ENCODE peak calls at places on chromosome 13, in six cellular contexts. W is ovary, K is K562, N is esophagus muscularis mucosa, Z is A549, X is stomach. C is an unnamed sample.

GRCh38 chr13:97141564-97142005 is 80.5 kb upstream of the MBNL2 start:
- DNase-seq in X (peak), K (peak), Z (peak), N (no peak), W (peak), C (peak)

GRCh38 chr13:41915096-41915495 is 45.8 kb downstream of the VWA8 start:
- DNase-seq in K (no peak), Z (no peak), N (no peak), X (no peak), W (no peak), C (no peak)

GRCh38 chr13:76884167-76884566 is 2.0 kb downstream of the KCTD12 start:
- DNase-seq in Z (no peak), N (no peak), K (no peak), W (peak), X (peak), C (peak)

GRCh38 chr13:31012285-31013024 is 80.0 kb downstream of the TEX26 start:
- DNase-seq in K (no peak), X (no peak), Z (no peak), N (no peak), W (no peak), C (no peak)

GRCh38 chr13:41694902-41695301 is 237.6 kb downstream of the RGCC start:
- DNase-seq in W (peak), Z (peak), N (no peak), K (no peak), X (no peak), C (peak)

GRCh38 chr13:97544041-97544765 is 110.2 kb downstream of the RAP2A start:
- DNase-seq in X (no peak), K (no peak), N (no peak), Z (no peak), W (no peak), C (no peak)

GRCh38 chr13:51257187-51257586 is 35.0 kb downstream of the FAM124A start:
- DNase-seq in W (no peak), Z (no peak), N (no peak), X (no peak), K (no peak), C (no peak)

GRCh38 chr13:86510792-86511191 is 711.6 kb upstream of the SLITRK6 start:
- DNase-seq in W (no peak), K (no peak), Z (no peak), N (no peak), X (no peak), C (no peak)

GRCh38 chr13:111485491-111486250 is 165.2 kb downstream of the TEX29 start:
- DNase-seq in W (no peak), Z (no peak), X (peak), K (no peak), N (no peak), C (no peak)
- TF ChIP-seq EP300 in W (no peak), Z (no peak), X (no peak), K (no peak), N (no peak), C (no peak)

GRCh38 chr13:112204881-112205327 is 138.0 kb downstream of the SOX1 start:
- DNase-seq in Z (no peak), K (no peak), X (no peak), N (no peak), W (no peak), C (no peak)

GRCh38 chr13:112203614-112204013 is 136.7 kb downstream of the SOX1 start:
- DNase-seq in W (no peak), K (no peak), N (no peak), Z (no peak), X (no peak), C (no peak)

GRCh38 chr13:112205990-112206389 is 139.0 kb downstream of the SOX1 start:
- DNase-seq in K (no peak), W (no peak), X (no peak), N (no peak), Z (no peak), C (no peak)

GRCh38 chr13:112202966-112203365 is 136.0 kb downstream of the SOX1 start:
- DNase-seq in N (no peak), K (no peak), W (no peak), Z (no peak), X (no peak), C (no peak)

DNA sequence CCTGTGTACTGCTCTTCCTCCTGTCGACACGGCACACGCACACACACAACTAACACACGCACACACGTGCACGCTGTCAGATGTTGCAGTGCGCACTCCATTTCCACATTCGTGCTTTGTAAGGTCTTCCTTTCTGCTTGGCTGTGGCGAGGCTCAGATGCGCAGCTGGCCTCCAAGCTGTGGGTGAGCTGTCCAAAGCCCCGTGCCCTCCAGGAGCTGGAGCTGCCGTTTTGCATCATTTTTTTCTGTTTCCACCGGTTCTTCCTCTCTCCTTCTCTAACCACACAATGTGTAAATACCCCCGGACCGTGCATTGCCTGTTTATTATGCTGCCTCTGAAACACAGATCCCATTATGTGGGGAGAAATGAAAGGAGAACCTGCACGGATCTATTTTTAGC is 137.4 kb downstream of the SOX1 start:
- DNase-seq in Z (no peak), N (no peak), K (no peak), X (no peak), W (no peak), C (no peak)
- H3K4me3 ChIP-seq in Z (no peak), N (no peak), K (no peak), X (no peak), W (no peak), C (no peak)

DNA sequence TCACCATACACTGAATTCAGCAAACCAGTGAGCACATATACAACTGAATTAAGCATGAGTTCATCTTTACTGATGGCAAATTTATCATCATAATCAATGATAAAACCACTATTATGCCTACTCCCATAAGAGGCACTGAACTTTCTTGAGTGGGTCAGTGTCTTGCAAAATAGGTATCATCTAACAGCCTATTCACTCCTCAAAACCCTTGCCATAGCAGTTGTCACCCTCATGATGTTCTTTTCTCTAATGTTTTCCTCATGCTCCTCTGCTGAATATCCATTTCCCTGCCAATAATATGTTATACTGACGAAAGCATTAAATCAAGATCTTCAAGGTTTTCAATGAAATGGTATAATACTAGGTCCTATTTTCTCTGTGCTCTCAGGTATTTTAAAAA is 5.6 kb downstream of the ARGLU1 start:
- DNase-seq in N (no peak), X (no peak), Z (no peak), K (no peak), W (no peak), C (no peak)
- TF ChIP-seq EP300 in N (no peak), X (no peak), Z (no peak), K (no peak), W (no peak), C (no peak)

GRCh38 chr13:101450749-101451130 is 1.7 kb upstream of the ITGBL1 start:
- DNase-seq in X (no peak), Z (no peak), N (no peak), W (no peak), K (no peak), C (no peak)

GRCh38 chr13:101447852-101448251 is 4.6 kb upstream of the ITGBL1 start:
- DNase-seq in K (no peak), N (no peak), Z (no peak), X (no peak), W (no peak), C (no peak)

GRCh38 chr13:101451641-101452040 is 834 bp upstream of the ITGBL1 start:
- DNase-seq in W (no peak), K (no peak), X (no peak), Z (no peak), N (no peak), C (no peak)

GRCh38 chr13:101452519-101453485 is at the start of gene ITGBL1:
- DNase-seq in K (no peak), W (no peak), N (no peak), X (no peak), Z (no peak), C (no peak)

DNA sequence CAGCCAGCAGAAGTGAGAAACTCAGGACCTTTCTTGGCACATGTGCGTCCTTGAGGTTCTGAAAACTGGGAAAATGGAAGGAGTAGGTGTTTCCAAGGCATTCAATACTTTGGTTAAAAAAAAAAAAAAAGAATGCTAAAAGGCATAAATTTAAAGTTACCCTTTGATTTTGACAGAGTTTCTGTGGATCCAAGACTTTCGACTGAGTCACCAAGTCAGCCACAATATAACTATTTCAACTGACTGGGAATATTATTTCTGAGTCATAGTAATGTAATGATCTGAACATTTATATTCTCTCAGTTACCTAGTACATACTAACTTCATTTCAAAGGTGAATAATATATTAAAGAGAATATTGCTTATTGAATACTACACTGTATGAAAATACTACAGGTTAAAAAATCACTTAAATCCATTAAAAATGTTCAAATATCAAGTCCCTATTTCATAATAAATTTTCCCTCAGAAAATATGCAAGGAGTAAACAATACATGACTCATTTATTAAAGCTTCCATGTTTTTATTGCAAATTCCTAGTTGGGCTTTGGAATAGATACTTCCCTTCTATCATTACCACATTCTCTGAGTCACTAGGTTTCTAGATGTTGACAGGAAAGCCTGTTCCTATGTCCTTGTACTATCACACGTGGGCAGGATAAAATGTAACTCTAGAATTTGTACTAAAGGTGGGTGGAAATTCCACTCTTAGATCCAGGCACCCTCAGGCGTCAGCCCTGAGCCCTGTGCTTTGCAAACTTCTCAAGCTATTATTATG is 2.3 kb upstream of the ITGBL1 start:
- DNase-seq in N (no peak), W (no peak), Z (peak), K (no peak), X (no peak), C (no peak)
- H3K4me3 ChIP-seq in N (no peak), W (no peak), Z (no peak), K (no peak), X (no peak), C (no peak)

C was measured in tibial nerve.